ENCODE peak calls at places on chromosomes 6 and 20, in four cellular contexts. X is globus pallidus, D is A549, K is D341Med. L is an unnamed sample.

GRCh38 chr6:10030942-10031537 is 383.8 kb downstream of the TFAP2A start:
- DNase-seq in X (peak), D (no peak), K (no peak), L (no peak)

GRCh38 chr6:124962617-124963415 is 579 bp downstream of the RNF217 start:
- DNase-seq in X (peak), D (peak), K (peak), L (peak)

GRCh38 chr6:137874204-137875001 is 7.3 kb downstream of the TNFAIP3 start:
- DNase-seq in X (no peak), D (no peak), K (no peak), L (no peak)

GRCh38 chr20:35303735-35304431 is 11.7 kb upstream of the FAM83C start:
- DNase-seq in X (peak), D (peak), K (peak), L (peak)

GRCh38 chr6:165721349-165721748 is 58.3 kb upstream of the PDE10A start:
- DNase-seq in X (no peak), D (no peak), K (no peak), L (no peak)

GRCh38 chr20:11204926-11205768 is 531.3 kb upstream of the JAG1 start:
- DNase-seq in X (peak), D (peak), K (peak), L (peak)

GRCh38 chr6:108782231-108783041 is 65.8 kb upstream of the ARMC2 start:
- DNase-seq in X (peak), D (peak), K (peak), L (peak)

GRCh38 chr20:4951299-4951698 is 50.0 kb downstream of the SLC23A2 start:
- DNase-seq in X (peak), D (peak), K (no peak), L (no peak)

GRCh38 chr20:14064333-14064732 is 69.0 kb downstream of the MACROD2 start:
- DNase-seq in X (no peak), D (no peak), K (no peak), L (no peak)

GRCh38 chr6:109059148-109059547 is 35.5 kb downstream of the SESN1 start:
- DNase-seq in X (no peak), D (no peak), K (no peak), L (no peak)

GRCh38 chr20:17227199-17227535 is 327 bp downstream of the PCSK2 start:
- DNase-seq in X (no peak), D (no peak), K (peak), L (no peak)

GRCh38 chr6:44298055-44298803 is 14.9 kb downstream of the AARS2 start:
- DNase-seq in X (no peak), D (no peak), K (no peak), L (peak)

GRCh38 chr6:52457096-52457495 is 37.0 kb downstream of the EFHC1 start:
- DNase-seq in X (no peak), D (no peak), K (peak), L (peak)

GRCh38 chr6:6003334-6004146 is 3.2 kb downstream of the NRN1 start:
- DNase-seq in X (no peak), D (no peak), K (peak), L (peak)

GRCh38 chr20:2838847-2839671 is 1.4 kb downstream of the PCED1A start:
- DNase-seq in X (no peak), D (no peak), K (no peak), L (no peak)

GRCh38 chr6:82017316-82017715 is 230.2 kb downstream of the IBTK start:
- DNase-seq in X (no peak), D (peak), K (peak), L (peak)

GRCh38 chr20:63024573-63025392 is 18.0 kb upstream of the BHLHE23 start:
- DNase-seq in X (no peak), D (no peak), K (no peak), L (peak)

GRCh38 chr20:50784464-50784863 is 10.4 kb upstream of the BCAS4 start:
- DNase-seq in X (no peak), D (no peak), K (no peak), L (no peak)

GRCh38 chr20:36462440-36463211 is 78.7 kb upstream of the MYL9 start:
- DNase-seq in X (no peak), D (no peak), K (no peak), L (no peak)

GRCh38 chr20:12695937-12696336 is 312.8 kb upstream of the SPTLC3 start:
- DNase-seq in X (no peak), D (no peak), K (no peak), L (no peak)

GRCh38 chr20:16538779-16539178 is 34.5 kb downstream of the KIF16B start:
- DNase-seq in X (no peak), D (no peak), K (no peak), L (no peak)

GRCh38 chr6:74066168-74066871 is 370.3 kb downstream of the CD109 start:
- DNase-seq in X (no peak), D (no peak), K (no peak), L (no peak)

GRCh38 chr6:128981716-128982115 is 98.8 kb downstream of the LAMA2 start:
- DNase-seq in X (no peak), D (no peak), K (no peak), L (no peak)

GRCh38 chr6:144989319-144990099 is 704.4 kb downstream of the UTRN start:
- DNase-seq in X (no peak), D (no peak), K (no peak), L (no peak)

GRCh38 chr6:149129401-149130077 is 188.0 kb upstream of the TAB2 start:
- DNase-seq in X (no peak), D (no peak), K (no peak), L (peak)

GRCh38 chr6:9830808-9831207 is 584.1 kb downstream of the TFAP2A start:
- DNase-seq in X (no peak), D (no peak), K (no peak), L (no peak)

GRCh38 chr6:107196143-107196542 is 80.8 kb upstream of the BEND3 start:
- DNase-seq in X (no peak), D (no peak), K (no peak), L (no peak)

GRCh38 chr6:37709250-37709931 is 11.7 kb upstream of the MDGA1 start:
- DNase-seq in X (no peak), D (no peak), K (no peak), L (no peak)

GRCh38 chr6:14664112-14664592 is 546.6 kb downstream of the CD83 start:
- DNase-seq in X (no peak), D (no peak), K (no peak), L (no peak)

GRCh38 chr20:34637245-34638185 is 39.4 kb downstream of the PIGU start:
- DNase-seq in X (peak), D (no peak), K (no peak), L (no peak)

GRCh38 chr6:121823437-121823851 is 388.0 kb downstream of the GJA1 start:
- DNase-seq in X (no peak), D (no peak), K (no peak), L (no peak)

GRCh38 chr6:52284131-52284459 is 447 bp downstream of the MCM3 start:
- DNase-seq in X (no peak), D (no peak), K (no peak), L (peak)

GRCh38 chr6:26205625-26206574 is 118.7 kb downstream of the HFE start:
- DNase-seq in X (peak), D (peak), K (no peak), L (no peak)

GRCh38 chr20:52889225-52889624 is 82.9 kb upstream of the TSHZ2 start:
- DNase-seq in X (no peak), D (no peak), K (no peak), L (no peak)

GRCh38 chr20:50583422-50584150 is 73.4 kb downstream of the PTPN1 start:
- DNase-seq in X (no peak), D (no peak), K (no peak), L (no peak)

L was measured in WERI-Rb-1.